ENCODE peak calls at places on chromosomes 11 and 22, in eight cellular contexts. K is aorta, G is adipocyte, Z is BE2C, U is SJSA1, Y is heart left ventricle, S is astrocyte, A is IMR-90. N is an unnamed sample. For H3K36me3, the result is how much of the 10 kb centered on the place peaks cover.

GRCh38 chr11:8788616-8789015 is 106.0 kb downstream of the RPL27A start:
- DNase-seq in K (no peak), G (no peak), Z (no peak), U (no peak), Y (no peak), S (no peak), A (no peak), N (no peak)

GRCh38 chr11:12253843-12254281 is 123.5 kb upstream of the PARVA start:
- DNase-seq in K (no peak), G (no peak), Z (no peak), U (no peak), Y (no peak), S (no peak), A (no peak), N (no peak)

GRCh38 chr11:45583981-45584380 is 81.4 kb downstream of the CHST1 start:
- DNase-seq in K (no peak), G (no peak), Z (no peak), U (no peak), Y (no peak), S (no peak), A (no peak), N (no peak)

GRCh38 chr11:68706237-68706636 is 21.9 kb downstream of the GAL start:
- DNase-seq in K (no peak), G (no peak), Z (no peak), U (peak), Y (no peak), S (no peak), A (no peak), N (no peak)

GRCh38 chr11:119618208-119618909 is 110.6 kb downstream of the NECTIN1 start:
- DNase-seq in K (no peak), G (no peak), Z (no peak), U (no peak), Y (peak), S (no peak), A (no peak), N (peak)

GRCh38 chr11:115185931-115186330 is 318.3 kb downstream of the CADM1 start:
- DNase-seq in K (no peak), G (no peak), Z (no peak), U (no peak), Y (no peak), S (no peak), A (no peak), N (no peak)

GRCh38 chr11:77501748-77502147 is 27.9 kb upstream of the PAK1 start:
- DNase-seq in K (no peak), G (no peak), Z (no peak), U (no peak), Y (no peak), S (no peak), A (no peak), N (no peak)

GRCh38 chr11:134711008-134711407 is 299.0 kb upstream of the B3GAT1 start:
- DNase-seq in K (no peak), G (no peak), Z (no peak), U (no peak), Y (no peak), S (no peak), A (no peak), N (no peak)

GRCh38 chr22:33529424-33530113 is 390.7 kb downstream of the LARGE1 start:
- DNase-seq in K (no peak), G (no peak), Z (no peak), U (no peak), Y (no peak), S (peak), A (peak), N (no peak)

GRCh38 chr11:10441652-10442503 is 13.2 kb upstream of the AMPD3 start:
- DNase-seq in K (no peak), G (no peak), Z (no peak), U (no peak), Y (no peak), S (peak), A (no peak), N (no peak)

GRCh38 chr11:10540546-10540914 is 457 bp downstream of the RNF141 start:
- DNase-seq in K (no peak), G (peak), Z (no peak), U (peak), Y (peak), S (peak), A (peak), N (no peak)

GRCh38 chr11:76767659-76768058 is 15.5 kb upstream of the TSKU start:
- DNase-seq in K (no peak), G (no peak), Z (no peak), U (no peak), Y (no peak), S (no peak), A (no peak), N (no peak)

GRCh38 chr11:109071712-109072524 is 350.1 kb upstream of the C11orf87 start:
- DNase-seq in K (no peak), G (peak), Z (no peak), U (no peak), Y (peak), S (peak), A (peak), N (no peak)

GRCh38 chr22:44088976-44089570 is 65.0 kb downstream of the PARVB start:
- DNase-seq in K (no peak), G (peak), Z (no peak), U (no peak), Y (peak), S (peak), A (peak), N (no peak)

GRCh38 chr22:47547881-47548630 is 785.6 kb downstream of the TBC1D22A start:
- DNase-seq in K (no peak), G (no peak), Z (no peak), U (peak), Y (no peak), S (no peak), A (no peak), N (no peak)

GRCh38 chr11:59556115-59556882 is 45.0 kb downstream of the OR4D9 start:
- DNase-seq in K (peak), G (peak), Z (peak), U (peak), Y (peak), S (peak), A (peak), N (no peak)

GRCh38 chr11:124402326-124402922 is 3.6 kb upstream of the OR8B3 start:
- DNase-seq in K (peak), G (peak), Z (peak), U (peak), Y (peak), S (peak), A (peak), N (peak)

GRCh38 chr11:79617561-79617960 is 176.7 kb upstream of the TENM4 start:
- DNase-seq in K (no peak), G (no peak), Z (no peak), U (no peak), Y (no peak), S (no peak), A (no peak), N (no peak)

GRCh38 chr11:120067361-120068113 is 70.4 kb downstream of the TRIM29 start:
- DNase-seq in K (no peak), G (no peak), Z (no peak), U (no peak), Y (no peak), S (no peak), A (no peak), N (no peak)

GRCh38 chr11:43644626-43645299 is 35.8 kb upstream of the HSD17B12 start:
- DNase-seq in K (no peak), G (peak), Z (no peak), U (no peak), Y (no peak), S (peak), A (peak), N (no peak)

GRCh38 chr11:111918390-111919256 is at the start of gene C11orf52:
- DNase-seq in K (no peak), G (no peak), Z (no peak), U (no peak), Y (no peak), S (no peak), A (peak), N (peak)

GRCh38 chr22:17648564-17648963 is 10.0 kb downstream of the BCL2L13 start:
- DNase-seq in K (no peak), G (peak), Z (no peak), U (no peak), Y (no peak), S (no peak), A (no peak), N (no peak)

GRCh38 chr11:67076202-67076601 is 19.6 kb downstream of the RHOD start:
- DNase-seq in K (no peak), G (no peak), Z (no peak), U (no peak), Y (no peak), S (no peak), A (no peak), N (no peak)

GRCh38 chr11:130023204-130023603 is 20.6 kb upstream of the PRDM10 start:
- DNase-seq in K (no peak), G (peak), Z (peak), U (peak), Y (no peak), S (peak), A (peak), N (no peak)

DNA sequence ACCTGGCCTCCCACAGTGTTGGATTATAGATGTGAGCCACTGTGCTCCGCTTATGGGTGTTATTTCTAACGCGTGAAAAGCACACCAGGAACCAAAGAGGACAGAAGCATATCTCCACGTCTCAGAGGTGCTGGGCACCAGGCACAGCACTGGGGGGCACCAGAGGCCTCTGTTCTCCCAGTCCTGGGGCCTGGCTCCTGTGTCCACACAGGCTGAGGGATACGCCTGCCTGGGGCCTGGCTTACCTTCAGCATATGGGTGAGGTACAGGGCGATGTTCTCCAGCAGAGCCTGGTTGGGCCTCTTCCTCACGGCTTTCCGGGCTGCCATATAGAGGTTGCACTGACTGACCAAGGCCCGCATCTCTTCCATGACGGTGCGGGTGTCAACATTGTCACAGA is 24.7 kb upstream of the NAP1L4 start:
- DNase-seq in K (no peak), G (no peak), Z (no peak), U (no peak), Y (no peak), S (no peak), A (no peak), N (no peak)
- H3K36me3 ChIP-seq in K (under half), G (half or more), Z (under half), U (half or more), Y (half or more), S (under half), A (half or more), N (half or more)

GRCh38 chr11:86668929-86669328 is 3.5 kb downstream of the ME3 start:
- DNase-seq in K (no peak), G (no peak), Z (no peak), U (no peak), Y (no peak), S (no peak), A (no peak), N (no peak)
- H3K36me3 ChIP-seq in K (under half), G (under half), Z (under half), U (under half), Y (under half), S (under half), A (under half), N (under half)

GRCh38 chr22:37300551-37301017 is 18.3 kb downstream of the CYTH4 start:
- DNase-seq in K (no peak), G (no peak), Z (no peak), U (no peak), Y (no peak), S (no peak), A (no peak), N (no peak)
- H3K36me3 ChIP-seq in K (under half), G (under half), Z (under half), U (under half), Y (half or more), S (under half), A (under half), N (under half)

GRCh38 chr11:86274503-86274902 is 27.5 kb upstream of the HIKESHI start:
- DNase-seq in K (no peak), G (no peak), Z (peak), U (no peak), Y (no peak), S (no peak), A (no peak), N (no peak)

GRCh38 chr11:86277741-86278140 is 24.3 kb upstream of the HIKESHI start:
- DNase-seq in K (no peak), G (peak), Z (no peak), U (no peak), Y (no peak), S (no peak), A (peak), N (no peak)

GRCh38 chr11:86275493-86276370 is 26.3 kb upstream of the HIKESHI start:
- DNase-seq in K (no peak), G (no peak), Z (no peak), U (no peak), Y (no peak), S (no peak), A (no peak), N (no peak)

GRCh38 chr11:86278226-86278625 is 23.8 kb upstream of the HIKESHI start:
- DNase-seq in K (no peak), G (no peak), Z (no peak), U (no peak), Y (no peak), S (no peak), A (peak), N (no peak)

GRCh38 chr11:86274999-86275398 is 27.0 kb upstream of the HIKESHI start:
- DNase-seq in K (no peak), G (no peak), Z (no peak), U (no peak), Y (no peak), S (no peak), A (no peak), N (no peak)
- H3K36me3 ChIP-seq in K (under half), G (under half), Z (under half), U (under half), Y (half or more), S (under half), A (under half), N (under half)

GRCh38 chr22:46280999-46281623 is 13.3 kb downstream of the TTC38 start:
- DNase-seq in K (no peak), G (no peak), Z (no peak), U (no peak), Y (peak), S (no peak), A (no peak), N (peak)

GRCh38 chr22:46281866-46282678 is 14.3 kb downstream of the TTC38 start:
- DNase-seq in K (no peak), G (no peak), Z (no peak), U (no peak), Y (no peak), S (no peak), A (no peak), N (no peak)

GRCh38 chr22:46276563-46276962 is 8.8 kb downstream of the TTC38 start:
- DNase-seq in K (no peak), G (no peak), Z (no peak), U (no peak), Y (no peak), S (no peak), A (no peak), N (no peak)

GRCh38 chr22:46280063-46280817 is 12.4 kb downstream of the TTC38 start:
- DNase-seq in K (no peak), G (no peak), Z (no peak), U (no peak), Y (peak), S (no peak), A (no peak), N (no peak)

DNA sequence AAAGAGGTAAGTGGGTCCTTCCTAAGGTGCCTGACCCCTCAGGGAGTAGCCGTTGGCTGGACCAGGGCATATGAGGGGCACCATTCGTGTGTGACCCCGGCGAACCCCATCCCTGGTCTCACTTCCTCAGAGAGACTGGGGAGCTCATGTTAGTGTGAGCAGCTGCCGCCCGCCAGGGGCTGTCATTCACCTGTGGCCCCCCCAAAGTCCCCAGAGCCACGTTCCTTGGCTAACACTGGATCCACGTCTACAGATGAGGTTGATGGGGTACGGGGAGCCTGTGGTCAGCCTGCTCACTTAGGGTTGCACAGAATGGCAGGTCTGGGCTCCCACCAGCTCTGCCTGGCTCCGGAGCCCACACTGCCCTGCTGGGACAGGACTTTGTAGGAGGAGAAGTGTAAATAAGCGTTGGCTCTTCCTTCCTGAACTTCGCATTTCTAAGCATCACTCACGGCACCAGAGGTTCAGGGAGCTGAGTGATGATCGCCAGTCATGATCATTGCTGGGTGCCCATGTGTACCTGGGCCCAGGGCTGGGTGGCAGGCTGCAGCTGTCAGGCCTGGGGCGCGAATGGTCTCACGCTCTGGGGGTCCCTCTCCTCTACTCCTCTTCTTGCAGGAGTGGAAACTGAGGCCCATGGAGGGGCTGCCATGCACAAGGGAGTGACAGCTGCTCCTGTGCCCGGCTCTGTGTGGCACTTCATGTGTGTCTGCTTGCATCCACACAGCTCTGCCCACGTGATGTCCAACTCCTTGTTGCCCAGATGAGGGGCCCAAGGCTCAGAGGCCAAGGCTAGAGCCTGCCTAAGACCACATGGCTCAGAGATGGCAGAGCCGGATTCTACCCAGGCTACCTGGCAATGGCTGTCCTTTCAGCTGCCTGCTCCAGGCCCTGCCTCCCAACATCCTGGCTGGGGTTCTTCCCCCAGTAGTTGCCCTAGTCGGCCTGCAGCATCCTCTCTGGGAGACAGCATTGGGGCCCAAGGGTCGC is 11.1 kb downstream of the TTC38 start:
- DNase-seq in K (no peak), G (no peak), Z (no peak), U (no peak), Y (no peak), S (no peak), A (no peak), N (no peak)
- H3K36me3 ChIP-seq in K (under half), G (half or more), Z (under half), U (half or more), Y (half or more), S (under half), A (half or more), N (half or more)

DNA sequence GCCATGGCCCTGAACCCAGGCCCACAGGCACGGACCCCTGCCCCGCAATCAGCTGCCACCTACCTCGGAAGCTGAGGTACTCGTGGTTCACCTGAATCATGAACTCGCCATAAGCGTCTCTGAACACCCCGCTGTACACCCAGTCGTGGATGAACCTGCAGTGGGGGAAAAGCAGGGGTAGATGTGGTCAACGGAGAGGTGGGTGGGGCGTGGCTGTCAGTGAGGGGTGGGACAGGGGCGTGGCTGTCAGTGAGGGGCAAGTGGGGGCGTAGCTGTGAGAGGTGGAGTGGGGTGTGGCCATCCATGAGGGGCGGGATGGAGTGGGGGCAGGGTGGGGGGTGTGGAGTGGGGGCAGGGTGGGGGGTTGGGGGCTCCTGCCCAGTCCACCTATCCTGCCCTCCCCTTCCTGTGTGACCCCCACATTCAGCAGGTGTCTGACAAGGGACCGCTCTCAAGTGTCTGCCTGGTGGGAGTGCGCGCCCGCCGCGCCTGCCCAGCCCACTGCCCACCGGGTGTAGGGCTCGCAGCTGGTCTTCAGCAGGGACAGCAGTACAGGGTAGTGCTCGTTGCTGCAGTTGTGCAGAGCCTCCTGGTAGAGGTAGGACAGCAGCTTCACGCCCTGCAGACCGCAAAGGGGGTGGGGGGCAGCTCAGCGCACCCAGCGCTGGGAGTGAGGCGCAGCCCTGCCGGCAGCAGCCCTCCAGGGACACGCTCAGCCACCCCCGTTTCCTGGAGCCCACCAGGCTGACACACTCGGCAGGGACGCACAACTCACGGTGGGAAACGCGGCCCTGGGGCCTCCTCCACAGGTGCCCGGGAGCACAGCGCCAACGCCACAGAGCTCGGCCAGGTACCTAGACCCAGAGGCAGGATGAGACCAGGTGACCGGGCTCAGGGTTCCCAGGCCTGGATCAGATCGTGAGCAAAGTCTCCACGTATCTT is 18.3 kb downstream of the TUBGCP6 start:
- DNase-seq in K (no peak), G (no peak), Z (no peak), U (no peak), Y (no peak), S (no peak), A (no peak), N (peak)
- H3K36me3 ChIP-seq in K (under half), G (half or more), Z (under half), U (half or more), Y (half or more), S (under half), A (half or more), N (half or more)

DNA sequence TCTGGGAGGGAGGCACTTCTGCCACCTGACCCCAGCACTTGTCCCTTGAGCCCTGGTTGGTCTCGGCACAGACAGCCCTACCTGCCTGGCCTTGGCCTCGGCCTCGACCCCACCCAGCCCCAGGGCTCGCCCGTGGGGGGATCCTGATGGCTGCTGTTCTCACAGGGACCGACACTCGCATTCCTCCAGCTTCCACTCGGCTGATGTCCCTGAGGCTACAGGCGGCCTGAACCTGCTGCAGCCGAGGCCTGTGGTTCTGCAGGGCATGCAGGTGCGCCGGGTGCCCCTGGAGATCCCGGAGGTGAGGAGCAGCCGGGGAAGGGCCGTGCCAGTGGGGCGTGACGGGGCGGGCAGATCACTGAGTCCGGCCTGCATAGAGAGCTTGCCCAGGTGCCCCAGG is 5.1 kb downstream of the PCNX3 start:
- DNase-seq in K (no peak), G (no peak), Z (no peak), U (no peak), Y (no peak), S (no peak), A (no peak), N (no peak)
- H3K36me3 ChIP-seq in K (under half), G (half or more), Z (under half), U (half or more), Y (half or more), S (under half), A (half or more), N (half or more)

GRCh38 chr11:534592-535518 is 521 bp downstream of the HRAS start:
- DNase-seq in K (peak), G (peak), Z (no peak), U (peak), Y (peak), S (no peak), A (no peak), N (peak)
- H3K36me3 ChIP-seq in K (under half), G (under half), Z (under half), U (under half), Y (under half), S (under half), A (under half), N (under half)

N was measured in lower lobe of right lung.